ENCODE peak calls at places on chromosomes 12 and 14, in six cellular contexts. F is right cardiac atrium, N is thoracic aorta, Z is OCI-LY7, B is body of pancreas, W is GM23338. P is an unnamed sample. For H3K4me1, the result is how much of the 10 kb centered on the place peaks cover.

GRCh38 chr14:44887596-44887955 is 74.2 kb downstream of the KLHL28 start:
- DNase-seq in F (no peak), N (no peak), Z (no peak), B (no peak), W (no peak), P (no peak)

GRCh38 chr12:113860950-113861349 is 105.2 kb downstream of the RBM19 start:
- DNase-seq in F (no peak), N (no peak), Z (no peak), B (no peak), W (peak), P (no peak)

GRCh38 chr12:587132-587531 is 76.1 kb downstream of the NINJ2 start:
- DNase-seq in F (no peak), N (no peak), Z (no peak), B (no peak), W (no peak), P (no peak)

GRCh38 chr12:75820848-75821578 is 210.6 kb downstream of the PHLDA1 start:
- DNase-seq in F (peak), N (peak), Z (no peak), B (no peak), W (no peak), P (peak)

GRCh38 chr12:82973601-82974000 is 286.9 kb downstream of the TMTC2 start:
- DNase-seq in F (no peak), N (no peak), Z (no peak), B (no peak), W (no peak), P (no peak)

GRCh38 chr12:48986720-48987291 is 8.7 kb downstream of the WNT1 start:
- DNase-seq in F (no peak), N (no peak), Z (no peak), B (no peak), W (peak), P (no peak)

GRCh38 chr14:72606879-72607278 is 287.0 kb downstream of the DPF3 start:
- DNase-seq in F (no peak), N (no peak), Z (no peak), B (no peak), W (no peak), P (peak)

GRCh38 chr12:124242529-124243065 is 52.3 kb upstream of the RFLNA start:
- DNase-seq in F (no peak), N (no peak), Z (no peak), B (no peak), W (no peak), P (no peak)

GRCh38 chr12:125245601-125246345 is 180.5 kb downstream of the AACS start:
- DNase-seq in F (no peak), N (no peak), Z (no peak), B (no peak), W (no peak), P (no peak)

GRCh38 chr14:58243790-58244555 is 670 bp upstream of the PSMA3 start:
- DNase-seq in F (no peak), N (no peak), Z (peak), B (no peak), W (no peak), P (no peak)

GRCh38 chr12:31353730-31354708 is 28.1 kb upstream of the SINHCAF start:
- DNase-seq in F (no peak), N (no peak), Z (peak), B (no peak), W (no peak), P (no peak)

GRCh38 chr12:22272596-22272995 is 61.9 kb downstream of the ST8SIA1 start:
- DNase-seq in F (no peak), N (no peak), Z (no peak), B (no peak), W (no peak), P (no peak)

GRCh38 chr12:10128687-10129086 is 1.3 kb downstream of the CLEC7A start:
- DNase-seq in F (no peak), N (no peak), Z (no peak), B (no peak), W (no peak), P (no peak)

GRCh38 chr14:32808574-32809098 is 130.0 kb upstream of the NPAS3 start:
- DNase-seq in F (no peak), N (no peak), Z (no peak), B (peak), W (no peak), P (no peak)

GRCh38 chr12:113098428-113099028 is 37.0 kb downstream of the RASAL1 start:
- DNase-seq in F (peak), N (peak), Z (peak), B (peak), W (peak), P (peak)

GRCh38 chr14:76268700-76269099 is 107.2 kb upstream of the ESRRB start:
- DNase-seq in F (no peak), N (no peak), Z (no peak), B (no peak), W (no peak), P (peak)

GRCh38 chr14:44962573-44963528 is 861 bp downstream of the TOGARAM1 start:
- DNase-seq in F (peak), N (peak), Z (peak), B (peak), W (peak), P (peak)

GRCh38 chr14:96710060-96710636 is 87.0 kb upstream of the VRK1 start:
- DNase-seq in F (no peak), N (no peak), Z (no peak), B (no peak), W (no peak), P (no peak)

GRCh38 chr12:106170285-106170684 is 31.5 kb upstream of the NUAK1 start:
- DNase-seq in F (no peak), N (no peak), Z (no peak), B (no peak), W (no peak), P (no peak)

GRCh38 chr12:6606331-6607131 is 648 bp downstream of the CHD4 start:
- DNase-seq in F (peak), N (peak), Z (peak), B (peak), W (peak), P (peak)

GRCh38 chr12:13318231-13319015 is 121.9 kb downstream of the EMP1 start:
- DNase-seq in F (no peak), N (no peak), Z (no peak), B (no peak), W (no peak), P (no peak)

GRCh38 chr14:91395466-91395865 is 22.2 kb downstream of the CCDC88C start:
- DNase-seq in F (no peak), N (no peak), Z (no peak), B (no peak), W (no peak), P (no peak)
- H3K4me1 ChIP-seq in F (under half), N (under half), Z (half or more), B (half or more), W (half or more), P (under half)

GRCh38 chr12:59252731-59253130 is 332.4 kb upstream of the LRIG3 start:
- DNase-seq in F (no peak), N (no peak), Z (no peak), B (no peak), W (no peak), P (no peak)
- H3K27ac ChIP-seq in F (no peak), N (no peak), Z (no peak), B (no peak), W (no peak), P (no peak)

DNA sequence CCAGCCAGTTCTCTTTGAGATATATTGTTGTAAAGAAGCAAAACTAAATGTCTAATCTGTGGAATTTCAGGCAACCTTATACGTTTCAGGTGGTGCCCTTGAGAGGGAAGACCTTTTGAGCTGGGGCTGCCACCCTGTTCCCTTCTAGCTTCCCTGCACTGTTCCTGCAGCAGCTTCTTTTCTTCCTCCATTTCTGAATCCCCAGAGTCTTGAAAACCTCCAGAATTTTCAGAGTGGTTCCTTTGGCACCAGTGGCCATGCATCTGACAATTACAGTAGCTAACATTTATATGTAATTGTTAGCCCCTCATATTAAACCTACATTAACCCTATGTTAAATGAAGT is 271.3 kb downstream of the ZFP36L1 start:
- DNase-seq in F (no peak), N (no peak), Z (no peak), B (no peak), W (no peak), P (no peak)
- H3K4me1 ChIP-seq in F (under half), N (half or more), Z (under half), B (half or more), W (under half), P (half or more)

GRCh38 chr14:49586673-49587460 is 687 bp upstream of the RPS29 start:
- DNase-seq in F (peak), N (no peak), Z (peak), B (no peak), W (peak), P (no peak)
- H3K27ac ChIP-seq in F (peak), N (peak), Z (peak), B (peak), W (no peak), P (peak)

GRCh38 chr14:50040401-50040775 is 76.0 kb downstream of the VCPKMT start:
- DNase-seq in F (no peak), N (no peak), Z (peak), B (no peak), W (no peak), P (no peak)
- H3K4me1 ChIP-seq in F (under half), N (under half), Z (under half), B (under half), W (under half), P (under half)